ENCODE peak calls at places on chromosomes 4 and X, in seven cellular contexts. X, V, Y, B, K, I and C are unnamed samples.

GRCh38 chrX:34859191-34859590 is 83.4 kb upstream of the FAM47B start:
- DNase-seq in X (no peak), V (no peak), Y (no peak), B (peak; percentile 73), K (no peak), I (no peak), C (no peak)

GRCh38 chr4:105996845-105997244 is 101.6 kb downstream of the NPNT start:
- DNase-seq in X (no peak), V (no peak), Y (no peak), B (no peak), K (no peak), I (no peak), C (no peak)

GRCh38 chr4:1511441-1512041 is 105.3 kb upstream of the NKX1-1 start:
- DNase-seq in X (peak; percentile 20), V (peak; percentile 37), Y (peak; percentile 69), B (peak; percentile 19), K (peak; percentile 14), I (peak; percentile 62), C (no peak)

GRCh38 chr4:63528592-63528991 is 880.7 kb downstream of the TECRL start:
- DNase-seq in X (peak; percentile 48), V (peak; percentile 1), Y (no peak), B (peak; percentile 39), K (no peak), I (peak; percentile 5), C (no peak)

GRCh38 chrX:145823132-145823531 is 5.5 kb downstream of the SLITRK2 start:
- DNase-seq in X (no peak), V (no peak), Y (no peak), B (no peak), K (no peak), I (no peak), C (no peak)

GRCh38 chr4:8756816-8757215 is 114.8 kb downstream of the HMX1 start:
- DNase-seq in X (no peak), V (no peak), Y (no peak), B (no peak), K (no peak), I (no peak), C (no peak)

GRCh38 chr4:142883433-142883832 is 37.3 kb upstream of the INPP4B start:
- DNase-seq in X (peak; percentile 23), V (peak; percentile 32), Y (peak; percentile 12), B (no peak), K (peak; percentile 5), I (peak; percentile 72), C (peak; percentile 49)

GRCh38 chr4:95190751-95191436 is 357.9 kb downstream of the UNC5C start:
- DNase-seq in X (peak; percentile 37), V (no peak), Y (no peak), B (no peak), K (no peak), I (no peak), C (peak; percentile 91)

GRCh38 chr4:2871911-2872310 is 28.3 kb downstream of the ADD1 start:
- DNase-seq in X (peak; percentile 7), V (no peak), Y (no peak), B (no peak), K (no peak), I (no peak), C (no peak)

GRCh38 chr4:176841730-176842129 is 49.0 kb upstream of the VEGFC start:
- DNase-seq in X (peak; percentile 84), V (peak; percentile 74), Y (no peak), B (no peak), K (no peak), I (no peak), C (no peak)

DNA sequence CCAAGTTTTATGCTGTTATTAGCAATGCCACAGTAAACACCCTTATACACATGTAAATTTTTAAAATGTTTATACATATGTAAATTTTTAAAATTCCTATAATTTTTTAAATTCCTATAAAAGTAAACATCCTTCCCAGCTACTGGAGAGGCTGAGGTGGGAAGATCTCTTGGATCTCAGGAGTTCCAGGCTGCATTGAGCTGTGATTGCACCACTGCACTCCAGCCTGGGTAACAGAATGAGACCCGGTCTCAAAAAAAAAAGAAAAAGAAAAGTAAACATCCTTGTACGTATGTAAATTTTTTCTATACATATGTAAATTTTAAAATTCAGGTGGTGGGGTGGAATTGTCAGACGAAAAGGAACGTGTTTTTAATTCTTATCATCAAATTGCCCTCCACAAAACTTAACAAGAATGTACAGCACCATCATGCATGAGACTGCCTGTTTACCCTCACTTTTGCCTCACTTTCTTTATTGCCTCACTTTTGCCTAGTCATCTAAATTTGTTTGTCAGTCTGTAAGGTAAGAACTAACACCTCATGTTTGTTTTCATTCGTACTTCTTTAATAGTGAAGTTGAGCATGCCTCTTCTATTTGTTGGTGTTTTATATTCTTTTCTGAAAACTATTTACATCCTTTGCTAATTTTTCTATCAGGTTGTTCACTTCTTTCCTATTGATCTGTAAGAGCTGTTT is 8.0 kb downstream of the SLC7A3 start:
- DNase-seq in X (no peak), V (no peak), Y (no peak), B (no peak), K (no peak), I (peak; percentile 70), C (no peak)
- H3K4me2 ChIP-seq in X (no peak overlapping the region), V (no peak overlapping the region), Y (no peak overlapping the region), B (peak overlapping the region; percentile 32), K (no peak overlapping the region), I (peak overlapping the region; percentile 66), C (no peak overlapping the region)

GRCh38 chr4:87426865-87427517 is 4.6 kb downstream of the NUDT9 start:
- DNase-seq in X (no peak), V (no peak), Y (no peak), B (no peak), K (no peak), I (no peak), C (no peak)

GRCh38 chr4:87420431-87420830 is 1.9 kb upstream of the NUDT9 start:
- DNase-seq in X (no peak), V (no peak), Y (no peak), B (no peak), K (no peak), I (no peak), C (no peak)

GRCh38 chr4:87425711-87426110 is 3.3 kb downstream of the NUDT9 start:
- DNase-seq in X (no peak), V (peak; percentile 9), Y (no peak), B (no peak), K (no peak), I (no peak), C (no peak)

GRCh38 chr4:87422104-87423052 is at the start of gene NUDT9:
- DNase-seq in X (peak; percentile 89), V (peak; percentile 98), Y (peak; percentile 94), B (peak; percentile 89), K (peak; percentile 88), I (peak; percentile 97), C (peak; percentile 95)

DNA sequence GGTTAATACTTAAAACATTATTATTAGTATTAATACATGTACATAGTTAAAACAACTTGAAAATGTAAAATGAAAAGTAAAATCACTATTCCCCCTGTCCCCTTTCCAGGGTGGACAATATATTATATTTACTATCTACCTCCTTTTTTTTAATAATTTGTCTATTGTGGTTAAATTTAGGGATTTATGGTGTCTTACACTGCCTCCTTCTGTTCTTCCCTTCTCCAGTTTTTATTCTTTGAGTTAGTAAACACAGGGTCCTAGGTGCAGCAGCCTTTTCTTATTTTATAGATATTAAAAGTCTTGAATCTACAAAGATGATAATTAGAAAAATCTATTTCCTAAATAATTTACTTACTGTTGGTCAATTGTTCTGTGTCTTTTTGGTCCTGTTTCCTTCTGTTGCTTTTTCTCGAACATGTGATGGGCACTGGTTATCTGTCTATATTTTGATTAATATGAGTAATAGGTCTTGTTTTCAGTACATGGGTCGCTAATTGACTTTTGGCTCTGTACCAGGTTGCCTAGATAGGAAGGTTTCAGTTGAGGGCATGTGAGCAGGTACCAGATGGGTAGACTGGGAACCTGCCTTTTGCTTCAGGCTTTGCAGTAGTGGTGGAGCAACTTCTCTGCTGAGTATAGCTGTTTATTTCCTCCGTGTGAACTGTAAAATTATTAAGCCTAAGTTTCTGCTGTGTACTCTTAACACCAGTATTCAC is 1.1 kb downstream of the NUDT9 start:
- DNase-seq in X (no peak), V (peak; percentile 30), Y (no peak), B (peak; percentile 38), K (peak; percentile 33), I (no peak), C (no peak)
- TF ChIP-seq EZH2phosphoT487 in X (no peak), V (no peak), Y (no peak), B (no peak), K (no peak), I (no peak), C (no peak)

GRCh38 chr4:186724861-186725419 is 1.3 kb upstream of the FAT1 start:
- DNase-seq in X (no peak), V (peak; percentile 58), Y (no peak), B (peak; percentile 23), K (no peak), I (no peak), C (peak; percentile 50)

GRCh38 chr4:186725422-186726149 is 1.9 kb upstream of the FAT1 start:
- DNase-seq in X (peak; percentile 72), V (peak; percentile 93), Y (peak; percentile 64), B (peak; percentile 77), K (no peak), I (peak; percentile 80), C (peak; percentile 86)

GRCh38 chr4:186726440-186727148 is 2.9 kb upstream of the FAT1 start:
- DNase-seq in X (peak; percentile 68), V (peak; percentile 89), Y (peak; percentile 56), B (peak; percentile 62), K (no peak), I (peak; percentile 87), C (peak; percentile 93)

GRCh38 chr4:186727149-186727976 is 3.7 kb upstream of the FAT1 start:
- DNase-seq in X (peak; percentile 15), V (peak; percentile 12), Y (no peak), B (no peak), K (no peak), I (peak; percentile 59), C (peak; percentile 58)

DNA sequence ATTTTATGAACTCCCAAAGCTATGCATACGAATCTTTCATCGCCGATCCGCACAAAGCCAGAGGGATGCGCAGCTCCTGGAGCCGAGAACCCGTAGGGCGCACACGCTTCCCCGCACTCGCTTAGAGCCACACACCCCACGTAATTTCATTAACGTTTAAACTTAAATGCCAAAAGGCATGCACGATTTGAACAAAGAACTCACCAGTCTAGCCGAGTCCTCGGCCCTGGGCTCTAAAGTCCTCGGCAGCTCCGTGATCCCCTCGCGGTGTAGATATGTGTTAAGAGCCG is 2.4 kb upstream of the FAT1 start:
- DNase-seq in X (no peak), V (no peak), Y (no peak), B (no peak), K (no peak), I (no peak), C (no peak)
- H3K36me3 ChIP-seq in X (no peaks in the 10 kb centered on the region), V (no peaks in the 10 kb centered on the region), Y (peaks cover 28% of the 10 kb centered on the region), B (no peaks in the 10 kb centered on the region), K (no peaks in the 10 kb centered on the region), I (no peaks in the 10 kb centered on the region), C (no peaks in the 10 kb centered on the region)

DNA sequence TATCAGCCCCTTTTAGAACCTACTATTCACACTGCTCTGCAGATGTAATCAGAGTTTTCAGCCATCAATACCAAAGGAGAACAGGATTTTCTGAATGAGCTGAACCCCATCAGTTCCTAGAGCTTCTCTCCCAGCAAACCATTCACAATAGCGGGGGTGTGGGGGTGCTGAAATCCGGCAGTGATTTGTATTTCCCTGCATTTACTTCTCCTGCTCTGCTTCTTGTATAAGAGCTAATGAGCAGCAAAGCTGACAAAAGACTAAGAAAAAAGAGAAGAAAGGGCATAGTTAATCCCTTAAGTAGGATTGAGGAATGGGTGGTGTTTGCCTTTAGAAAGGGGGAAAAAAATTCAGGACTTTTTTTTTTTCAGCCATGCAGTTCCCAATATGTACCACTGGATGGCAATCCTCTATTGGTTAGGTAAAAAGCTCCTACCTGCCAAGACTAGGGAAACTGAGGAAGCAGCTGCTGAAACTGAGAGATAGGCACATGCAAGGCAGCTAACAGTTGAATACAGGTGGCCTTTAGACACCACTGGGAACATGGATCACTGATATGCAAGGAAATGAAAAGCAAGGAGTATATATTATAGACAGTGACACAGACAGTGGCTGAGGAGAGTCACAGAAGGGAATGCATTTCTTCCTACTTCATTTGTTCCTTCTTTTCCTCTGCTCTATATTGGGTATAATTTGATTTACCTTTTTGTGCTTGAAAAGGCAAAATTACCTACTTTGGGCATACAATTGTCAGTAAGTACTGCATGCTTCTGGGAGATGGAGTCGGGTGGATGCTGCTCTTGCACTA is 217.9 kb downstream of the HS6ST2 start:
- DNase-seq in X (peak; percentile 40), V (peak; percentile 12), Y (no peak), B (no peak), K (no peak), I (peak; percentile 37), C (peak; percentile 85)
- H3K4me2 ChIP-seq in X (no peak overlapping the region), V (no peak overlapping the region), Y (no peak overlapping the region), B (no peak overlapping the region), K (no peak overlapping the region), I (no peak overlapping the region), C (peak overlapping the region; percentile 20)